ENCODE peak calls at places on chromosomes 3 and 15, in nine cellular contexts. I is iPS-NIHi11, J is H9, F is mucosa of gallbladder, R is psoas muscle, M is foreskin fibroblast, E is D341Med, B is NCI-H774, V is RWPE1. H is an unnamed sample.
A peak's percentile ranks its signal among the peaks of the same experiment; 100 is the strongest.

GRCh38 chr15:87874896-87875661 is 381.5 kb downstream of the NTRK3 start:
- DNase-seq in F (no peak), V (no peak), M (no peak), B (no peak), I (peak; percentile 22), E (no peak), R (no peak), J (peak; percentile 52), H (peak; percentile 85)

GRCh38 chr3:141421639-141422319 is 53.5 kb downstream of the ZBTB38 start:
- DNase-seq in J (no peak), V (no peak), R (no peak), B (no peak), F (no peak), M (peak; percentile 77), E (no peak), I (no peak), H (no peak)

GRCh38 chr3:62559831-62560445 is 186.6 kb upstream of the FEZF2 start:
- DNase-seq in M (peak; percentile 77), V (no peak), J (no peak), B (no peak), I (peak; percentile 12), R (no peak), E (no peak), F (no peak), H (peak; percentile 14)

GRCh38 chr3:42148982-42149432 is 57.9 kb downstream of the TRAK1 start:
- DNase-seq in V (peak; percentile 33), F (peak; percentile 86), J (peak; percentile 92), E (peak; percentile 47), I (peak; percentile 97), B (no peak), M (peak; percentile 92), R (peak; percentile 75), H (peak; percentile 94)

GRCh38 chr15:80015156-80015555 is 44.2 kb upstream of the BCL2A1 start:
- DNase-seq in I (no peak), B (no peak), M (no peak), F (no peak), J (no peak), E (no peak), R (no peak), V (no peak), H (no peak)

GRCh38 chr15:63188247-63188936 is 1.0 kb upstream of the RAB8B start:
- DNase-seq in V (no peak), R (no peak), E (no peak), J (no peak), B (no peak), I (no peak), M (peak; percentile 42), F (no peak), H (peak; percentile 34)

GRCh38 chr3:188889070-188889491 is 282.7 kb upstream of the TPRG1 start:
- DNase-seq in E (no peak), R (no peak), V (no peak), I (no peak), B (no peak), J (no peak), F (no peak), M (no peak), H (no peak)

GRCh38 chr3:75981401-75981800 is 196.1 kb upstream of the ZNF717 start:
- DNase-seq in R (no peak), B (no peak), F (no peak), M (no peak), V (no peak), J (no peak), E (no peak), I (no peak), H (no peak)

GRCh38 chr3:156577731-156578130 is 22.8 kb upstream of the SSR3 start:
- DNase-seq in E (no peak), R (no peak), J (no peak), M (peak; percentile 75), B (no peak), F (no peak), V (peak; percentile 20), I (no peak), H (no peak)

GRCh38 chr3:138729279-138729678 is 105.4 kb downstream of the PIK3CB start:
- DNase-seq in M (no peak), V (no peak), J (no peak), B (no peak), F (no peak), E (no peak), R (no peak), I (no peak), H (peak; percentile 6)

GRCh38 chr3:72112435-72112834 is 327.5 kb upstream of the PROK2 start:
- DNase-seq in B (no peak), I (no peak), E (no peak), F (no peak), R (no peak), V (no peak), J (no peak), M (no peak), H (no peak)

H was measured in neural progenitor cell.